ENCODE peak calls at places on chromosomes 5 and 9, in seven cellular contexts. Z is prostate gland; V is HT1080; O is HFFc6; T is dorsolateral prefrontal cortex; P is CD8-positive, alpha-beta T cell; Q is iPS-NIHi11. J is an unnamed sample.

GRCh38 chr5:15524712-15525111 is 24.7 kb downstream of the FBXL7 start:
- DNase-seq in Z (no peak), Q (no peak), O (no peak), P (no peak), V (no peak), T (no peak), J (no peak)

GRCh38 chr9:35757527-35758275 is 3.6 kb upstream of the MSMP start:
- DNase-seq in T (no peak), Z (peak), P (no peak), V (no peak), O (no peak), Q (peak), J (no peak)

GRCh38 chr9:6247266-6247665 is 31.7 kb downstream of the IL33 start:
- DNase-seq in V (peak), Q (no peak), T (no peak), O (peak), P (no peak), Z (no peak), J (no peak)

GRCh38 chr9:76996700-76997099 is 22.8 kb upstream of the FOXB2 start:
- DNase-seq in O (peak), T (peak), Q (peak), Z (no peak), P (no peak), V (no peak), J (no peak)

GRCh38 chr5:99675974-99676373 is 747.2 kb upstream of the CHD1 start:
- DNase-seq in Z (no peak), Q (no peak), P (no peak), O (no peak), V (no peak), T (no peak), J (no peak)

GRCh38 chr5:115100556-115100955 is 69.2 kb downstream of the TRIM36 start:
- DNase-seq in Z (no peak), P (no peak), O (peak), T (no peak), Q (no peak), V (peak), J (no peak)

GRCh38 chr5:78103226-78103722 is 191.2 kb downstream of the AP3B1 start:
- DNase-seq in T (no peak), P (no peak), Q (no peak), O (no peak), V (no peak), Z (no peak), J (no peak)

GRCh38 chr5:145465487-145466263 is 369.5 kb downstream of the PRELID2 start:
- DNase-seq in P (no peak), O (no peak), T (no peak), V (no peak), Z (no peak), Q (no peak), J (no peak)

GRCh38 chr9:89579741-89580395 is 24.9 kb upstream of the GADD45G start:
- DNase-seq in P (peak), Z (no peak), Q (no peak), V (peak), O (no peak), T (no peak), J (no peak)

GRCh38 chr9:137759649-137760321 is 117.8 kb upstream of the CACNA1B start:
- DNase-seq in V (no peak), T (no peak), Q (peak), Z (no peak), P (no peak), O (no peak), J (peak)

GRCh38 chr5:10099548-10099947 is 150.1 kb downstream of the ATPSCKMT start:
- DNase-seq in V (no peak), T (no peak), P (no peak), Z (no peak), Q (no peak), O (no peak), J (no peak)

GRCh38 chr5:643351-643801 is 31.2 kb downstream of the CEP72 start:
- DNase-seq in Q (no peak), O (no peak), V (no peak), Z (no peak), P (no peak), T (no peak), J (no peak)

GRCh38 chr5:151095341-151096000 is 14.6 kb upstream of the TNIP1 start:
- DNase-seq in T (no peak), O (no peak), V (no peak), Z (no peak), P (no peak), Q (no peak), J (no peak)

GRCh38 chr9:135307314-135307713 is 172.3 kb upstream of the PPP1R26 start:
- DNase-seq in T (no peak), O (no peak), V (no peak), P (no peak), Q (no peak), Z (no peak), J (no peak)

GRCh38 chr9:97438666-97439065 is 26.8 kb downstream of the TDRD7 start:
- DNase-seq in Z (no peak), V (no peak), O (no peak), Q (no peak), T (no peak), P (no peak), J (no peak)

GRCh38 chr5:31361234-31361633 is 167.7 kb downstream of the CDH6 start:
- DNase-seq in Z (no peak), O (peak), Q (no peak), V (peak), P (no peak), T (no peak), J (no peak)

J was measured in activated B cell treated with CpG ODN at 0.5 μM for 24 hours.